ENCODE peak calls at places on chromosomes 16 and 17, in nine cellular contexts. T is Right ventricle myocardium superior, B is NCI-H2081, K is occipital lobe, F is memory B cell, V is lower leg skin, A is RPMI8226, S is HFF-Myc, C is testis. U is an unnamed sample.

GRCh38 chr17:50043290-50044148 is 12.4 kb upstream of the ITGA3 start:
- DNase-seq in F (no peak), T (peak; percentile 57), A (no peak), V (no peak), C (no peak), K (no peak), B (no peak), S (no peak), U (no peak)

GRCh38 chr16:80554037-80554436 is 13.2 kb downstream of the DYNLRB2 start:
- DNase-seq in A (no peak), B (no peak), V (no peak), S (no peak), T (no peak), F (no peak), K (no peak), C (no peak), U (no peak)

GRCh38 chr17:72134560-72135399 is 14.0 kb downstream of the SOX9 start:
- DNase-seq in T (no peak), K (no peak), S (no peak), C (no peak), V (no peak), F (no peak), B (no peak), A (no peak), U (no peak)

GRCh38 chr17:30173649-30174048 is 57.0 kb downstream of the NSRP1 start:
- DNase-seq in A (no peak), S (no peak), K (no peak), T (no peak), B (no peak), V (no peak), C (no peak), F (no peak), U (no peak)

GRCh38 chr17:72726936-72727335 is 365.6 kb downstream of the SLC39A11 start:
- DNase-seq in S (no peak), K (no peak), B (no peak), C (no peak), A (peak; percentile 86), T (no peak), V (no peak), F (peak; percentile 8), U (peak; percentile 41)

GRCh38 chr16:85379041-85380001 is 233.8 kb upstream of the GSE1 start:
- DNase-seq in K (peak; percentile 27), C (no peak), T (no peak), A (no peak), S (no peak), B (no peak), F (no peak), V (no peak), U (no peak)

GRCh38 chr16:10205688-10206087 is 23.5 kb upstream of the GRIN2A start:
- DNase-seq in F (no peak), B (no peak), S (no peak), K (no peak), C (no peak), A (no peak), T (no peak), V (no peak), U (no peak)

GRCh38 chr17:74525781-74526288 is 5.4 kb downstream of the CD300LB start:
- DNase-seq in T (no peak), S (no peak), F (no peak), K (no peak), V (peak; percentile 9), A (no peak), C (no peak), B (no peak), U (no peak)

GRCh38 chr16:30061195-30061554 is 4.4 kb upstream of the ALDOA start:
- DNase-seq in B (no peak), V (no peak), F (no peak), K (no peak), A (no peak), S (no peak), C (no peak), T (no peak), U (no peak)

GRCh38 chr16:84817613-84818012 is 2.2 kb upstream of the CRISPLD2 start:
- DNase-seq in B (no peak), F (no peak), A (no peak), V (no peak), T (no peak), C (no peak), S (no peak), K (no peak), U (no peak)

U was measured in lung.